ENCODE peak calls at places on chromosomes 1 and 21, in five cellular contexts. M is mammary epithelial cell, W is colonic mucosa, V is fibroblast of lung, R is K562. A is an unnamed sample.

GRCh38 chr1:220551001-220551400 is 23.1 kb downstream of the MARK1 start:
- DNase-seq in R (no peak), W (no peak), M (no peak), V (no peak), A (no peak)

GRCh38 chr21:41817228-41817627 is 50.4 kb upstream of the RIPK4 start:
- DNase-seq in W (peak; percentile 57), V (peak; percentile 62), R (peak; percentile 81), M (peak; percentile 65), A (peak; percentile 75)

GRCh38 chr1:207841318-207841717 is 69.6 kb downstream of the CD34 start:
- DNase-seq in W (no peak), V (no peak), R (no peak), M (no peak), A (no peak)

GRCh38 chr21:26307640-26308039 is 137.1 kb upstream of the APP start:
- DNase-seq in M (no peak), R (no peak), V (no peak), W (no peak), A (no peak)

GRCh38 chr21:42546433-42546832 is 32.8 kb downstream of the SLC37A1 start:
- DNase-seq in W (no peak), M (no peak), R (no peak), V (no peak), A (no peak)

GRCh38 chr1:56375184-56375837 is 204.1 kb downstream of the PLPP3 start:
- DNase-seq in R (no peak), W (no peak), V (peak; percentile 68), M (no peak), A (no peak)

GRCh38 chr1:182113879-182114626 is 52.5 kb upstream of the ZNF648 start:
- DNase-seq in M (no peak), V (peak; percentile 28), W (no peak), R (no peak), A (no peak)

GRCh38 chr1:30761312-30762151 is 4.0 kb upstream of the LAPTM5 start:
- DNase-seq in R (peak; percentile 54), W (no peak), V (peak; percentile 61), M (no peak), A (no peak)

GRCh38 chr1:93766451-93766850 is 84.8 kb upstream of the BCAR3 start:
- DNase-seq in M (no peak), W (no peak), R (no peak), V (peak; percentile 31), A (no peak)

GRCh38 chr1:10868599-10868965 is 72.1 kb upstream of the CASZ1 start:
- DNase-seq in M (no peak), V (no peak), W (no peak), R (no peak), A (no peak)

GRCh38 chr1:221827307-221827642 is 85.4 kb upstream of the DUSP10 start:
- DNase-seq in R (no peak), W (no peak), M (no peak), V (no peak), A (no peak)

GRCh38 chr1:167909691-167910180 is 4.2 kb downstream of the ADCY10 start:
- DNase-seq in R (no peak), M (no peak), V (no peak), W (no peak), A (peak; percentile 12)

GRCh38 chr1:206004269-206004800 is 1.1 kb upstream of the RAB7B start:
- DNase-seq in V (peak; percentile 6), M (no peak), W (no peak), R (no peak), A (no peak)

GRCh38 chr1:221887758-221888157 is 145.9 kb upstream of the DUSP10 start:
- DNase-seq in R (no peak), V (no peak), W (no peak), M (no peak), A (no peak)

GRCh38 chr1:182687361-182687760 is 3.0 kb upstream of the RGS8 start:
- DNase-seq in R (no peak), V (no peak), W (no peak), M (peak; percentile 26), A (no peak)

DNA sequence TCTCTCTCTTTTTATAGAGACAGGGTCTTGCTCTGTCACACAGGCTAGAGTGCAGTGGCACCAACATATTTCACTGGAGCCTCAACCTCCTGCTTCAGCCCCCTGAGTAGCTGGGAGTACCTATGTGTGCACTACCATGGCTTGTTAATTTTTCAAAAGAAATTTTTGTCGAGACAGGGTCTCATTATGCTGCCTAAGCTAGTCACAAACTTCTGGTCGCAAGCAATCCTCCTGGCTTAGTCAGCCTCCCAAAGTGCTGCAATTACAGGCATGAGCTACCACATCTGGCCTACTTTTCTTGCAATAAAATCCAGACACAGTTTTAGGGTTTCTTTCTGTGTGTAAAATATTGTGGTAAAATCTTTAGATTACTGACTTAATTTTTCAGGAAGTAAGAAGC is 27.9 kb upstream of the NTPCR start:
- DNase-seq in W (no peak), R (no peak), V (peak; percentile 83), M (no peak), A (no peak)
- H3K9ac ChIP-seq in W (no peak overlapping the region), R (no peak overlapping the region), V (no peak overlapping the region), M (no peak overlapping the region), A (no peak overlapping the region)

DNA sequence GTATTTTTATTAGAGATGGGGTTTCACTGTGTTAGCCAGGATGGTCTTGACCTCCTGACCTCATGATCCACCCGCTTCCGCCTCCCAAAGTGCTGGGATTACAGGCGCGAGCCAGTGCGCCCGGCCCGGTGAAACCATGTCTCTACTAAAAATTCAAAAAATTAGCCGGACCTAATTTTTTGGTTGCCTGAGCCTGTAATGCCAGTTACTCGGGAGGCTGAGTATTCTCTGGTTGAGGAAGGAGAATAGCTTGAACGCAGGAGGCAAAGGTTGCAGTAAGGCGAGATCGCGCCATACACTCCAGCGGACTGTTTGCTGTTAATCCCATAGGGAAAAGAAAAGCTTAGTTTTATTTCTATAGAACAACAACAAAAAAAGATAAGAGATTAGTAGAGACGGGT is 29.9 kb upstream of the HJV start:
- DNase-seq in M (no peak), W (no peak), R (no peak), V (no peak), A (no peak)
- H3K9ac ChIP-seq in M (no peak overlapping the region), W (peak overlapping the region; percentile 82), R (peak overlapping the region; percentile 85), V (no peak overlapping the region), A (peak overlapping the region; percentile 51)

GRCh38 chr1:83970119-83970518 is 28.8 kb downstream of the TTLL7 start:
- DNase-seq in R (no peak), M (no peak), V (no peak), W (no peak), A (no peak)

GRCh38 chr1:83964153-83964552 is 34.8 kb downstream of the TTLL7 start:
- DNase-seq in M (no peak), R (no peak), W (no peak), V (no peak), A (no peak)

GRCh38 chr1:83970802-83971201 is 28.1 kb downstream of the TTLL7 start:
- DNase-seq in R (no peak), W (no peak), V (no peak), M (no peak), A (no peak)

GRCh38 chr1:83961571-83962295 is 37.2 kb downstream of the TTLL7 start:
- DNase-seq in M (no peak), R (no peak), W (no peak), V (peak; percentile 27), A (no peak)

DNA sequence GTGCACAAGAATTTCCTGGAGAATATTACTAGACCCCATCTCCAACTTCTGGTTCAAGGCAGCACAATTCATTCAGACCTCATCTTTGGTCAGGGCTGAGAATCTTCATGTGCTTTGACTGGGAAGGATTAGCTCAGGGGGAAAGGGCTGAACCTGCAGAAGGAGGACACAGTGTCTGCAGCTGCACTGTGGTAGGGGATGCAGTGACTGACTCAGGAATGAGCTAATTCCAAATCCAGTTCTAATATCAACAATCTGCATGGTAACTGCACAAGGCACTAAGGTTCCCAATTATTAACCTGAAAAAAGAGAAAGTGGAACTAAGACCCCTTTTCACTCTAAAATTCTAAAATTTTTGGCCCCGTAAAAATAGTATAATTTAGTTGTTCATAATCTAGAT is 31.6 kb downstream of the TTLL7 start:
- DNase-seq in R (no peak), M (no peak), V (peak; percentile 27), W (no peak), A (no peak)
- H3K9ac ChIP-seq in R (no peak overlapping the region), M (no peak overlapping the region), V (no peak overlapping the region), W (no peak overlapping the region), A (no peak overlapping the region)

GRCh38 chr1:164753521-164754077 is 194.6 kb downstream of the PBX1 start:
- DNase-seq in V (peak; percentile 38), W (no peak), M (no peak), R (no peak), A (no peak)

GRCh38 chr1:164743991-164744390 is 185.0 kb downstream of the PBX1 start:
- DNase-seq in R (no peak), W (no peak), V (no peak), M (no peak), A (no peak)

GRCh38 chr1:164746677-164747076 is 187.7 kb downstream of the PBX1 start:
- DNase-seq in V (peak; percentile 36), M (no peak), W (no peak), R (no peak), A (no peak)

GRCh38 chr1:164754088-164754600 is 195.2 kb downstream of the PBX1 start:
- DNase-seq in W (no peak), R (no peak), M (no peak), V (peak; percentile 83), A (no peak)

DNA sequence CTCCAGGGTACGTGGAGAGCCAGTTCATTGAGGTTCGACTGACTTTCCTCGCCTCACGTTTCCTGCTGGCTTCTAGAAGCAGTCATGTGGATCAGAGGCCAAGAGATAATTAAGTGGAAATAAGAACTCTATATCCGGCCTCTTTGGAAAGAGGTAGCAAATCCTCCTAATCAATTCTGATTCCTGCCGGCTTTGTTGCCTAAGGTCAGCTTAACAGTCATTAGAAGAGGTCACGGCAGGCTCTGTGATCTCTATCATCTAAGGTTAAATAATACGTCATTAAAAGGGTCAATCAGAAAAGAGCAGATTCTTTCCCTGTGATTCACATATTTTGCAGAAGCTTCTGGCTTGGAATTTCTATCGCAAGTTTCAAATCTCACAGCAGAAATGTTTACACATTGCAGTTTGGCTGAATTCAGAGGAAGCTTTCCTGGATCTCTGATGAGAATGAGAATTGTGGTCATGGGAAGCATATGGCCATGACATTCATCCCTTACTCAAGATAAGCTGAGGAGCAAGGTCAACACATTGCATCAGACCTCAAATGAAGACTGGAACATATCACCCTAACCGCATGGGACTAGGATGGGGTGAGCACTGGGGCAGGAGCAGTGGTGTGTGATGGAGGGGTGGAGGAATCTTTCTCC is 189.4 kb downstream of the PBX1 start:
- DNase-seq in R (no peak), M (no peak), W (no peak), V (peak; percentile 99), A (no peak)
- H3K9ac ChIP-seq in R (no peak overlapping the region), M (no peak overlapping the region), W (no peak overlapping the region), V (peak overlapping the region; percentile 14), A (no peak overlapping the region)

DNA sequence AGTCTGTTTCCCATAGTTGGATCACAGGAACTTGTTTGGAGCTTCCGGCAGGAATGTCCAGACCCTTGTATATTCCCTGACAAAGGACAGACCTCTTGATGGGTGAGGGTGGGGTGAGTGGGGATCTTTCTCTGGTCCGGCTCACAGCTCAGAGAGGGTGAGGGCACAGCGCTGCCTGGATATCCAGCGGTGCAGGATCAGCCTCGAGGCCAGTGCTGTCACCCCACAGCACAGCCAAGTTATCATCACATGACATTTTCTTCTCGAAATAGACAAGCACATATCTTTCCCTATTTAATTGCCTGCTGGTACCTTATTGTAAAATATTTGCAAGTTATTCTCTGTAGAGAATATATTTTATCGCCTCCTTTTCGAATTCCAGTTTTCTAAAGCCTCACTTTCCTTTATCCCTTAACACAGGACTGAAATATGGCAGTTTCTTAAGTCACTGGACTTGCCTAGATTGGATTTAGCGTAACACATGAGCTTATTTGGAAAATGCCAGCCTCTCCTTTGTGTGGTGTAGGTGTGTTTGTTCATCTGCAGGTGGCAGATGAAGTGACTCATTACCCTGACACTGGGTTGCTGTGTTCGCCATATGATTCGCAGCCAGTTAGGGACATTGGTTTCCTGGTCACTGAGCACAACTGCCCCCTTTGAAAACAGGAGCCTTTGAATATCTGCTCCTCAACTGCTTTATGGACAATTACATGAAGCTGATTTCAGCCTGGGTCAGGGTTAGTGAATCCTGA is 21.4 kb downstream of the CLIC6 start:
- DNase-seq in W (peak; percentile 64), M (peak; percentile 49), R (no peak), V (no peak), A (no peak)
- H3K9ac ChIP-seq in W (peak overlapping the region; percentile 58), M (no peak overlapping the region), R (no peak overlapping the region), V (no peak overlapping the region), A (no peak overlapping the region)

A was measured in MM.1S.